ENCODE peak calls at places on chromosomes 11 and 22, in six cellular contexts. M, T, R, L, A and X are unnamed samples. For H3K4me1, the result is how much of the 10 kb centered on the place peaks cover.

GRCh38 chr22:45164217-45165123 is 745 bp downstream of the NUP50 start:
- DNase-seq in T (no peak), R (no peak), M (peak), L (peak), A (peak), X (peak)

GRCh38 chr22:40027191-40028097 is 32.7 kb downstream of the FAM83F start:
- DNase-seq in R (no peak), A (no peak), T (no peak), M (no peak), L (no peak), X (peak)

GRCh38 chr11:96109265-96110030 is 185.5 kb upstream of the MTMR2 start:
- DNase-seq in R (no peak), L (no peak), M (no peak), A (no peak), T (no peak), X (no peak)

GRCh38 chr22:35739642-35740041 is 22.0 kb downstream of the APOL5 start:
- DNase-seq in T (no peak), L (no peak), M (no peak), R (no peak), A (no peak), X (no peak)

GRCh38 chr11:121359587-121359986 is 67.0 kb downstream of the SC5D start:
- DNase-seq in T (no peak), R (no peak), A (no peak), M (no peak), L (no peak), X (no peak)

GRCh38 chr22:19285831-19286230 is 5.7 kb downstream of the CLTCL1 start:
- DNase-seq in T (no peak), L (no peak), M (no peak), A (no peak), R (no peak), X (no peak)

GRCh38 chr11:80855975-80856524 is 1415.2 kb upstream of the TENM4 start:
- DNase-seq in T (no peak), M (no peak), A (no peak), R (no peak), L (no peak), X (no peak)

GRCh38 chr22:46175631-46176030 is 25.3 kb downstream of the PPARA start:
- DNase-seq in R (peak), L (no peak), A (no peak), T (no peak), M (no peak), X (no peak)

GRCh38 chr11:97895572-97895971 is 1125.2 kb upstream of the CNTN5 start:
- DNase-seq in T (no peak), L (no peak), M (no peak), A (no peak), R (no peak), X (no peak)

GRCh38 chr11:78646564-78647185 is 72.0 kb upstream of the NARS2 start:
- DNase-seq in A (peak), R (peak), M (peak), T (no peak), L (peak), X (no peak)

GRCh38 chr11:132131051-132131450 is 760.6 kb downstream of the NTM start:
- DNase-seq in R (no peak), T (no peak), M (no peak), A (no peak), L (no peak), X (no peak)

DNA sequence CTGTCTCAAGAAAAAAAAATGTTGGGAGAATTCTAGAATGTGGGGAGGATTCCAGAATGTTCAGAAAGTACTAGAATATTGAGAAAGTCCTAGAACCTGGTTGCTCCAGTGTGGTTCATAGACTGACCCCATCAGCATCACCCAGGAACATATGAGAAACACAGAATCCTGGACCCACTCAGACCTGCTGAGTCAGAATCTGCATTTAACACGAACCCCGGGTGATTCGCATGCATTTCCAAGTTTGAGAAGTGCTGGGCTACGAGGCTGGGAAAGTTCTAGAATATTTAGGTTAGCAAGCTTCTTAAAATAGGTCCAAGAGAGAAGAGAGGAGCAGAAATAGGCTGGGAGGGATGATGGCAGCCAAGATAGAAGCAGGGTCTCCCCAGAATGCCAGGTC is 6.4 kb downstream of the C1QTNF6 start:
- DNase-seq in T (no peak), A (no peak), R (no peak), M (no peak), L (no peak), X (no peak)
- H3K4me1 ChIP-seq in T (under half), A (under half), R (under half), M (under half), L (under half), X (under half)

DNA sequence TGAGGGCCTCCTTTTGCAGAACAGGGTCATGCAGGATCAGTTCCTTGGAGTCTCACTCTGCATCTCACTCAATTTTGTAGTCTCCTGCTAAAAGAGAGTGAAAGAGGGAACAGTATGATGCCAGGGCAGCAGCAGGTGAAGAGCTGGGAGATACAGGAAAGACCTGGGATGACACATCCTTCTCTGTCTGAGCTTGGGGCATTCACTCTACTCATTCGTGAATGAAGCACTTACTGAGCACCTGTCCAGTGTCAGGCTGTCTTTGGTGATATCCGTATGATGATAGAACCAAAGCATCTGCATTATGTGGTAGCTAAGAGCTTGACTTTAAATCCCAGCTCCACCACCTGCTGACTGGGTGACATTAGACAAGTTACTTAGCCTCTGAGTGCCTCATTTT is 14.4 kb downstream of the SREBF2 start:
- DNase-seq in L (no peak), R (no peak), T (no peak), A (no peak), M (no peak), X (no peak)
- H3K27ac ChIP-seq in L (no peak), R (no peak), T (no peak), A (no peak), M (no peak), X (no peak)

GRCh38 chr11:12198261-12198925 is 88.0 kb downstream of the MICAL2 start:
- DNase-seq in R (no peak), M (no peak), T (no peak), A (no peak), L (peak), X (peak)

GRCh38 chr11:12193515-12194336 is 83.3 kb downstream of the MICAL2 start:
- DNase-seq in A (no peak), T (no peak), R (no peak), L (peak), M (no peak), X (no peak)

GRCh38 chr11:12196862-12197261 is 86.5 kb downstream of the MICAL2 start:
- DNase-seq in M (no peak), A (no peak), R (no peak), L (no peak), T (no peak), X (no peak)

GRCh38 chr11:12196335-12196734 is 85.9 kb downstream of the MICAL2 start:
- DNase-seq in R (no peak), M (no peak), L (no peak), T (no peak), A (no peak), X (no peak)

DNA sequence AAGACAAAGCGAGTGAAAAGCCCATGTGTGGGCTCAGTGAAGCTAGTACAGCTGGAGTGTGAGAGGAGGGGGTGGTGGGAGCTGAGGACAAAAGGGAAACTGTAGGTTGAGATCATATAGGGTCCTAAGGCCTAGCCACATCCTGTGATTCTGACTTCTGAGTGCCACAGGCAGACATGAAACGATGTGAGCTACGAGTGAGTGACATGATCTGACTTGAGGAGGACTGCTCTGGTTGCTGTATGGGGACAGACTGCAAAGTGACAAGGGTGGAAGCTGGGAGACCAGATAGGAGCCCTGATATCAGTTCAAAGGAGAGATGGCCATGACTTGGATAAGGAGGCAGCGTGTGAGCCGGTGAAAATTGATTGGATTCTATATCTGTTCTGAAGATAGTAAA is 85.4 kb downstream of the MICAL2 start:
- DNase-seq in R (peak), T (no peak), A (no peak), M (peak), L (no peak), X (no peak)
- H3K4me1 ChIP-seq in R (under half), T (under half), A (under half), M (half or more), L (half or more), X (under half)

DNA sequence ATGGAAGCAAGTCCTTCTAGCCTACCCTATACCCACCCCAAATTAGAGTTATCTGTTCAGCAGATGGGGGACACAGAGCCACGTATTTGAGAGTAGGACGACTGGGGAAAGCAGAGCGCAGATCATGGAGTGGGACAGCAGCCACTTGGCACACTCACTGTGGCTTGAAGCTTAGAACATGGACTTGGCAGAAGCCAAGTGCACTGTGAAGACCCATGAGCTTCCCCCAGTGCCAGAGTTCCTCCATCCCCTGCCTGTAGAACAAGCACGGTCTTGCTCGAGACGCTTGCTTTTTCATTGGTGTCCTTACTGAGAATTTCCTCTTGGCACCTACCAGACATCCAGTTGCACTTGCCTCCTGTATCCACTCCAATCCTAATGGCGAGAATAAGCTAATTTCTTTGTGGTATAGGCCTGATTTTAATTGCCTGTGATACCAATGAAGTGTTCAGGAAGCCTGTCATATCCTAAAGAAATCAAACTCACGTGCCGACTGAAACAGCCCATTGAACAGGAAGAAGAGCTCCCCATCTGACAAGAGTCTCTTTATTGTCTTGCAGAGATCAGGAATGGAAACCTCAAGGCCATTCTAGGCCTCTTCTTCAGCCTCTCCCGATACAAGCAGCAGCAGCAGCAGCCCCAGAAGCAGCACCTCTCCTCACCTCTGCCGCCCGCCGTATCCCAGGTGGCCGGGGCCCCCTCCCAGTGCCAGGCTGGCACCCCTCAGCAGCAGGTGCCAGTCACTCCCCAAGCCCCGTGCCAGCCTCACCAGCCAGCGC is 166.9 kb downstream of the NAV2 start:
- DNase-seq in T (no peak), A (no peak), M (no peak), R (no peak), L (no peak), X (no peak)
- H3K27ac ChIP-seq in T (no peak), A (no peak), M (no peak), R (no peak), L (no peak), X (no peak)